ENCODE peak calls at places on chromosomes 4 and X, in four cellular contexts. N is SK-N-SH, U is K562, C is GM12878. G is an unnamed sample.

GRCh38 chr4:1400861-1401408 is 5.3 kb downstream of the NKX1-1 start:
- DNase-seq in N (peak), U (no peak), C (no peak), G (no peak)

GRCh38 chr4:127995776-127996175 is 30.6 kb downstream of the ABHD18 start:
- DNase-seq in U (no peak), N (no peak), C (no peak), G (no peak)

GRCh38 chrX:105126201-105126600 is 94.3 kb downstream of the TEX13A start:
- DNase-seq in N (no peak), C (no peak), U (no peak), G (no peak)

GRCh38 chr4:155353923-155354540 is 22.7 kb downstream of the MAP9 start:
- DNase-seq in U (peak), N (peak), C (no peak), G (peak)

GRCh38 chrX:47649302-47649701 is 1.1 kb downstream of the ELK1 start:
- DNase-seq in U (no peak), C (no peak), N (no peak), G (no peak)

GRCh38 chr4:108466936-108467902 is 153.2 kb upstream of the RPL34 start:
- DNase-seq in C (peak), N (no peak), U (peak), G (no peak)

GRCh38 chr4:159103406-159104131 is 690 bp downstream of the RAPGEF2 start:
- DNase-seq in C (no peak), U (peak), N (peak), G (no peak)

GRCh38 chrX:31236231-31236630 is 164.4 kb upstream of the FTHL17 start:
- DNase-seq in C (no peak), N (no peak), U (no peak), G (no peak)

GRCh38 chrX:24002167-24002566 is 24.8 kb downstream of the KLHL15 start:
- DNase-seq in U (no peak), C (no peak), N (no peak), G (no peak)

GRCh38 chrX:46574337-46574940 is 874 bp downstream of the CHST7 start:
- DNase-seq in U (no peak), C (no peak), N (peak), G (peak)

GRCh38 chrX:70979136-70979762 is 48.4 kb upstream of the SLC7A3 start:
- DNase-seq in U (peak), N (peak), C (no peak), G (peak)

GRCh38 chr4:26228883-26229282 is 91.9 kb upstream of the RBPJ start:
- DNase-seq in U (no peak), C (no peak), N (no peak), G (no peak)

GRCh38 chr4:148954011-148954749 is 512.0 kb upstream of the NR3C2 start:
- DNase-seq in C (no peak), N (no peak), U (no peak), G (no peak)

GRCh38 chr4:104615926-104616325 is 121.2 kb upstream of the CXXC4 start:
- DNase-seq in N (no peak), C (no peak), U (no peak), G (no peak)

GRCh38 chrX:1322393-1322792 is 14.2 kb upstream of the IL3RA start:
- DNase-seq in N (no peak), C (no peak), U (no peak), G (no peak)

GRCh38 chr4:73853246-73853704 is at the start of gene PF4V1:
- DNase-seq in U (no peak), C (no peak), N (no peak), G (no peak)

GRCh38 chr4:67101612-67102011 is 443.7 kb downstream of the CENPC start:
- DNase-seq in U (no peak), C (no peak), N (no peak), G (no peak)

GRCh38 chr4:5976431-5976830 is 41.8 kb downstream of the C4orf50 start:
- DNase-seq in U (no peak), C (no peak), N (no peak), G (no peak)

GRCh38 chrX:103329991-103330390 is at the start of gene TCEAL7:
- DNase-seq in U (no peak), N (peak), C (no peak), G (no peak)

GRCh38 chr4:10666616-10667015 is 18.0 kb downstream of the CLNK start:
- DNase-seq in N (no peak), C (no peak), U (no peak), G (no peak)

GRCh38 chrX:104343408-104344129 is 88.8 kb upstream of the ESX1 start:
- DNase-seq in N (peak), U (peak), C (peak), G (peak)

GRCh38 chr4:118400362-118400761 is 47.6 kb upstream of the PRSS12 start:
- DNase-seq in N (no peak), U (no peak), C (no peak), G (no peak)
- TF ChIP-seq MXI1 in N (no peak), U (no peak), C (no peak), G (no peak)

GRCh38 chr4:90837241-90837640 is 710.0 kb downstream of the CCSER1 start:
- DNase-seq in N (no peak), C (no peak), U (no peak), G (no peak)

GRCh38 chr4:90833698-90834097 is 706.5 kb downstream of the CCSER1 start:
- DNase-seq in U (no peak), C (no peak), N (no peak), G (no peak)
- TF ChIP-seq JUND in U (no peak), C (no peak), N (no peak), G (no peak)

GRCh38 chr4:3041192-3042142 is 32.9 kb downstream of the HTT-AS start:
- DNase-seq in N (peak), U (no peak), C (no peak), G (peak)
- TF ChIP-seq MXI1 in N (no peak), U (no peak), C (peak), G (no peak)

DNA sequence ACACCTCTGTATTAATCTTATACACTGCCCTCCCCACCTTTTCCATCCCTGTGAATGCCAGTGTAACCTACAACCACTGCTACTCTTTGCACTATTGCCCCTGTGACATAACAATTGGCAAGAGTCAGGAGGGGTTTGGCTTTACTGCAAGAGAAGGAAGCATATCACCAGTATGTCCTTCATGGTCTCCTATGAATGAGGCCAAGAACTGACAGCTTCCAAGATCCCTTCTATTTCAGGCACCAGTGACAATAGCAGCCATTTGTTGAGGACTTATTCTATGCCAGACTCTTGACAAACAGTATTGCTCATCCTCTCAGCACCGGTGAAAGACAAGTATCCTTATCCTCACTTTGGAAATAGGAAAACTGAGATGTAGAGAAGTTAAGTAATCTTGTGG is 363.9 kb downstream of the MID1IP1 start:
- DNase-seq in C (no peak), U (no peak), N (no peak), G (no peak)
- TF ChIP-seq JUND in C (no peak), U (no peak), N (no peak), G (no peak)

DNA sequence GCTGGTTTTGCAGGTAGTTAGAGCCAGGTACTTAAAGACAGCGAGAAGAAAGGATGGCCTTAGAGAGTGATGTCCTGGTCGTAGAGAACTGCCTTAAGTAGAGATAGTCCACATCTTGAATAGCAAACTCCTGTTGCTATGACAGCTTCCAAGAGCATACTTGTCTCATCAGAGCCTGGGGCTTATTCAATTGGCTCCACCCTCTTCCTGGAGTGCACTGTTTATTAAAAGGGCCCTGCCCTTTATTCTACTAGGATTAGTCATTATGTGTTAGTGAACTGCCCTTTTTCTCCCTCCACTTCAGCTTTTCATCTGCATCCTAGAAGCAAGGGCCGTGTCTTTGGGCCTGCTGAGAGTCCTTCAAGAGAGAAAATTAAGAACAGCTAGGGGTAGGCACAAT is 94.5 kb upstream of the EOLA2 start:
- DNase-seq in C (no peak), U (no peak), N (no peak), G (no peak)
- TF ChIP-seq MXI1 in C (no peak), U (no peak), N (no peak), G (no peak)

G was measured in HepG2.